ENCODE peak calls at places on chromosome 11, in five cellular contexts. H is sigmoid colon, U is heart right ventricle, P is kidney epithelial cell, F is astrocyte of the spinal cord. I is an unnamed sample.

GRCh38 chr11:128116447-128117240 is 470.7 kb downstream of the ETS1 start:
- DNase-seq in H (no peak), U (no peak), P (no peak), F (peak), I (no peak)

GRCh38 chr11:90135016-90135415 is 553 bp downstream of the NAALAD2 start:
- DNase-seq in H (no peak), U (no peak), P (no peak), F (peak), I (no peak)

GRCh38 chr11:86182976-86183584 is 61.5 kb upstream of the EED start:
- DNase-seq in H (no peak), U (no peak), P (no peak), F (no peak), I (peak)

GRCh38 chr11:18696638-18697225 is 1.8 kb upstream of the TMEM86A start:
- DNase-seq in H (no peak), U (no peak), P (peak), F (peak), I (peak)

GRCh38 chr11:35352107-35352888 is 67.1 kb downstream of the SLC1A2 start:
- DNase-seq in H (no peak), U (peak), P (no peak), F (peak), I (peak)

GRCh38 chr11:1406571-1407485 is 17.1 kb downstream of the BRSK2 start:
- DNase-seq in H (no peak), U (no peak), P (no peak), F (no peak), I (no peak)

GRCh38 chr11:104134760-104135159 is 29.2 kb downstream of the PDGFD start:
- DNase-seq in H (no peak), U (no peak), P (peak), F (peak), I (peak)

GRCh38 chr11:30879322-30880020 is 293.3 kb upstream of the MPPED2 start:
- DNase-seq in H (no peak), U (no peak), P (no peak), F (no peak), I (no peak)

GRCh38 chr11:13238879-13239514 is 38.6 kb upstream of the BMAL1 start:
- DNase-seq in H (no peak), U (peak), P (no peak), F (peak), I (peak)

GRCh38 chr11:129959687-129960086 is 42.9 kb downstream of the PRDM10 start:
- DNase-seq in H (no peak), U (no peak), P (no peak), F (no peak), I (no peak)

GRCh38 chr11:1055109-1055703 is 18.7 kb upstream of the MUC6 start:
- DNase-seq in H (peak), U (no peak), P (no peak), F (no peak), I (no peak)

GRCh38 chr11:44288133-44288526 is 21.8 kb downstream of the ALX4 start:
- DNase-seq in H (no peak), U (no peak), P (no peak), F (no peak), I (no peak)

GRCh38 chr11:118645066-118645715 is 34.3 kb downstream of the TREH start:
- DNase-seq in H (no peak), U (no peak), P (no peak), F (no peak), I (no peak)

GRCh38 chr11:15913261-15913660 is 443.1 kb downstream of the SOX6 start:
- DNase-seq in H (no peak), U (no peak), P (no peak), F (no peak), I (no peak)
- TF ChIP-seq CTCF in H (no peak), U (no peak), P (no peak), F (peak), I (no peak)

GRCh38 chr11:99565333-99565732 is 544.6 kb downstream of the CNTN5 start:
- DNase-seq in H (no peak), U (no peak), P (no peak), F (no peak), I (no peak)

GRCh38 chr11:99571094-99571493 is 550.3 kb downstream of the CNTN5 start:
- DNase-seq in H (no peak), U (no peak), P (no peak), F (no peak), I (no peak)

GRCh38 chr11:99568808-99569207 is 548.1 kb downstream of the CNTN5 start:
- DNase-seq in H (no peak), U (no peak), P (no peak), F (no peak), I (no peak)
- H3K4me3 ChIP-seq in H (no peak), U (no peak), P (no peak), F (no peak), I (no peak)

GRCh38 chr11:27722945-27723344 is 22.7 kb upstream of the BDNF start:
- DNase-seq in H (no peak), U (no peak), P (no peak), F (peak), I (no peak)

GRCh38 chr11:27721505-27722116 is 21.4 kb upstream of the BDNF start:
- DNase-seq in H (no peak), U (no peak), P (no peak), F (no peak), I (no peak)

GRCh38 chr11:27722117-27722844 is 22.0 kb upstream of the BDNF start:
- DNase-seq in H (no peak), U (no peak), P (no peak), F (peak), I (peak)

GRCh38 chr11:27726981-27727380 is 26.7 kb upstream of the BDNF start:
- DNase-seq in H (no peak), U (no peak), P (no peak), F (no peak), I (no peak)

DNA sequence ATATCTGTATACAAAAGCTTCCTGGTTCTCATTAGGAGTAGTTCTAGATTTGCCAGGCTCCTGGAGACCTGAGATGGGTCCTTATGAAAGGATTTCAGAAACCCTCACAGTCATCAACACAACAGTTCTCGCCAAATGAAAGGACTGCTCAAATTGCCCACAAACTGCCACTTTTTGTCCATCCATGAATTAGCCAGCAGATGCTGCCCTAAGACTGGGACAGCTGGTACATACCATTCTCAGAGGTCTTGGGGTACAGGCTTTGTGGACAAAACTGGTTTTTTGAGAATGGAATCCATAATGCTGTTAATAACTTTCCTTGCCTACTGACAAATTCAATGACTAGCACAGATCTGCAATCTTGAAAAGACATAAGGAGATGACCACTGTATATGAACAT is 23.4 kb upstream of the BDNF start:
- DNase-seq in H (no peak), U (no peak), P (no peak), F (no peak), I (no peak)
- TF ChIP-seq CTCF in H (no peak), U (no peak), P (no peak), F (peak), I (no peak)

GRCh38 chr11:2827256-2827655 is 58.3 kb downstream of the CDKN1C start:
- DNase-seq in H (no peak), U (peak), P (no peak), F (peak), I (no peak)

GRCh38 chr11:2826679-2827056 is 58.9 kb downstream of the CDKN1C start:
- DNase-seq in H (no peak), U (no peak), P (no peak), F (no peak), I (no peak)

GRCh38 chr11:2825886-2826678 is 59.5 kb downstream of the CDKN1C start:
- DNase-seq in H (peak), U (peak), P (peak), F (peak), I (peak)

GRCh38 chr11:2824851-2825250 is 60.7 kb downstream of the CDKN1C start:
- DNase-seq in H (peak), U (no peak), P (no peak), F (no peak), I (no peak)

DNA sequence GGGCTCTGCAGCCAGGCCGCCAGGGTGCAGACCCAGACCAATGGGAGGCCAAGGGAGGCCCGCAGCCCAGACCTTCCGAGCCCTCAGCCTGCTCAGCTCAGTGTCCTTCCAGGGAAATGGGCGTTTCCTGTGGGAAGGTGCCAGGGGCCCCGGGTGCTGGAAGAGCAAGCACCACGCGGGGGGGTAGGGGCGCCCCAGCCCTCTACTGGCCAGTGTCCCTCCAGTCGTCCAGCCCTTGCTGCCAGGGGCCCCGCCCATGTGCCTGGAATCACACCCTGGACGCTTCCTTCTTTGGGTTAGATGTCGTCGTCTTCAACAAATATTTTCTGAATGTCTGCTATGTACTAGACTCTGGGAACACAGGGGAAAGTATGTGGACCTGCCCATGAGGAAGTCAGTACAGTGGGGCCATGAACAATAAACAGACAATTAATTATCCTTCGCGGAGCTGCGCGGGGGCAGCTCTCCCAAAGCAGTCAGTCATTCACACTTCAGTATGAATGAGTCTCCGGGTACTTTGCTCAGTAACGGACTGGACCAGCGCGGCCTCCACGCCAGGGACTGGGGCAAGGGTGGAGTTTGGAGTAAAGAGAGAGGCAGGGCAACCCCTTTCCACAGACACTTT is 60.2 kb downstream of the CDKN1C start:
- DNase-seq in H (peak), U (peak), P (peak), F (peak), I (no peak)
- H3K4me3 ChIP-seq in H (peak), U (no peak), P (no peak), F (no peak), I (no peak)

DNA sequence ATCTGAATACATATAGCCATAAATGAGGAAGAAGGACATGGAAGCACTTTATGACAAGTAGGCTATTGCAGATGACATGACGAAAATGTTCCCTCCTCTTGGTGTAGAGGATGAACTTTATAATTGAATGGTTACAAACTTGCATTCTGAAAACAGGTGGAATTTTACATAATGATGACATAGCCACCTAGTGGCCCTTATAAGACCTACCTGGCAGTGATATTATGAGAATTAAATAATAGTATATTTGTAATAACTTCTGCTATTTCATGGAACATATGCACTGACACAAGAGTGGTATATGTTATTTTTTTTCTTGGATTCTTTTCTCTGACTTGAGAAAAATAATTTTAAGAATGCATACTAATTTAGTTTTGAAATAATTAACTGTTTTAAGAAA is 22.9 kb downstream of the TRIM22 start:
- DNase-seq in H (no peak), U (no peak), P (no peak), F (peak), I (peak)
- TF ChIP-seq CTCF in H (peak), U (peak), P (peak), F (peak), I (peak)

GRCh38 chr11:113387605-113388211 is at the start of gene ANKK1:
- DNase-seq in H (no peak), U (no peak), P (no peak), F (no peak), I (peak)

GRCh38 chr11:113385749-113386148 is 1.8 kb upstream of the ANKK1 start:
- DNase-seq in H (no peak), U (no peak), P (no peak), F (no peak), I (peak)

GRCh38 chr11:113389288-113389687 is 1.7 kb downstream of the ANKK1 start:
- DNase-seq in H (no peak), U (no peak), P (no peak), F (no peak), I (no peak)

GRCh38 chr11:113384551-113384950 is 3.0 kb upstream of the ANKK1 start:
- DNase-seq in H (no peak), U (no peak), P (peak), F (peak), I (peak)

GRCh38 chr11:113386866-113387265 is 713 bp upstream of the ANKK1 start:
- DNase-seq in H (no peak), U (no peak), P (no peak), F (no peak), I (no peak)
- H3K4me3 ChIP-seq in H (no peak), U (no peak), P (no peak), F (no peak), I (no peak)